ENCODE peak calls at places on chromosomes 12 and 14, in five cellular contexts. One of them, this sample, is unnamed.

GRCh38 chr12:54624316-54625279 is 10.1 kb downstream of the LACRT start:
- DNase-seq in PC-3: no peak
- DNase-seq in MM.1S: no peak
- DNase-seq in GM23248: no peak
- DNase-seq in SK-N-SH: no peak
- DNase-seq in this sample: no peak

GRCh38 chr12:28868414-28868813 is 280.7 kb upstream of the FAR2 start:
- DNase-seq in PC-3: no peak
- DNase-seq in GM23248: no peak
- DNase-seq in MM.1S: no peak
- DNase-seq in SK-N-SH: no peak
- DNase-seq in this sample: no peak

GRCh38 chr14:38721822-38722431 is 381.1 kb downstream of the SEC23A start:
- DNase-seq in SK-N-SH: peak; percentile 4
- DNase-seq in PC-3: peak; percentile 81
- DNase-seq in MM.1S: peak; percentile 27
- DNase-seq in GM23248: peak; percentile 68
- DNase-seq in this sample: peak; percentile 67

GRCh38 chr14:91694643-91695042 is 37.2 kb downstream of the CATSPERB start:
- DNase-seq in MM.1S: no peak
- DNase-seq in SK-N-SH: no peak
- DNase-seq in PC-3: no peak
- DNase-seq in GM23248: no peak
- DNase-seq in this sample: no peak

GRCh38 chr14:34234258-34234657 is 227.8 kb downstream of the SPTSSA start:
- DNase-seq in MM.1S: no peak
- DNase-seq in PC-3: no peak
- DNase-seq in SK-N-SH: no peak
- DNase-seq in GM23248: no peak
- DNase-seq in this sample: no peak

GRCh38 chr14:101060171-101060601 is 156.7 kb upstream of the RTL1 start:
- DNase-seq in GM23248: no peak
- DNase-seq in SK-N-SH: no peak
- DNase-seq in PC-3: no peak
- DNase-seq in MM.1S: no peak
- DNase-seq in this sample: no peak

GRCh38 chr12:92784795-92785562 is 82.2 kb downstream of the PLEKHG7 start:
- DNase-seq in MM.1S: peak; percentile 80
- DNase-seq in PC-3: peak; percentile 90
- DNase-seq in SK-N-SH: peak; percentile 38
- DNase-seq in GM23248: peak; percentile 79
- DNase-seq in this sample: peak; percentile 78

GRCh38 chr12:64595863-64596793 is 14.2 kb upstream of the RASSF3 start:
- DNase-seq in SK-N-SH: no peak
- DNase-seq in GM23248: no peak
- DNase-seq in MM.1S: no peak
- DNase-seq in PC-3: no peak
- DNase-seq in this sample: no peak

GRCh38 chr12:79886917-79887519 is 47.9 kb downstream of the PPP1R12A start:
- DNase-seq in PC-3: peak; percentile 84
- DNase-seq in MM.1S: peak; percentile 63
- DNase-seq in SK-N-SH: peak; percentile 6
- DNase-seq in GM23248: peak; percentile 71
- DNase-seq in this sample: peak; percentile 42

DNA sequence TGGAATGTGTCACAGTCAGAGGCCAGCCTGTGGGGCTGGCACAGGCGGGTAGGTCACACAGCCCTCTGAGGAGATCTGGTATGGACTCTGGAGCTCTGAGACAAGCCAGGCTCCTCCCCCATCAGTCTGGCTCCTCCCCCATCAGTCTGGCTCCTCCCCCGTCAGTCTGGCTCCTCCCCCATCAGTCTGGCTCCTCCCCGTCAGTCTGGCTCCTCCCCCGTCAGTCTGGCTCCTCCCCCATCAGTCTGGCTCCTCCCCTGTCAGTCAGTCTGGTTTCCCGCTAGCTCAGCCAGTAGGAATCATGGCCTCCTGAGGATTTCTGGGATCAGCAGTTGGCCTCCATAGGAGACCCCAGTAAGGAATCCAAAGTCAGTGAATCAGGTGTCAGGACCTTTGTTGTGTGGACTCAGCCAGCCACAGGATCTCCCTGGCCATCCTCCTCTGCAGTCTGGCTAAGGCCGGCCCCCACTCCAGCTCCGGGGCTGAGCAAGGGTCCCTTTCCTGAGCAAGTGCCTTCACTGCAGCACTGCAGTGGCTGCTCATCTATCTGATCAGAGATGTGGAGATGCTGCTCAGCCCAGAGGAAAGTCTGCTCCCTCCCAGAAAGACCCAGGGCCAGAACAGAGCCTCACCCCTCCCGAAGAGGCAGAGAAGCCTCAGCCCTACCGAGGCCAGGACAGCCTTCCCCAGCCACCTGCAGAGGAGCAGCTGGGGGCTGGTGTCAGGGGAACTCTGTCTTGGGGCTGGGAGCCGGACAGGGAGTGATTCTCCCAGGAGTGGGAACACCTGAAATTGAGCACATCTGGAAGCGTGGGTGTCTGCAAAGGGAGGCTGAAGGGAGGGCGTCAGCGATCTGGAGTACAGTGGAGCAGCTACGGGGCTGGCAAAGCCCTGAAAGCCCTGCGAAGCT is 35.7 kb downstream of the IQSEC3 start:
- DNase-seq in MM.1S: no peak
- DNase-seq in PC-3: no peak
- DNase-seq in SK-N-SH: peak; percentile 63
- DNase-seq in GM23248: peak; percentile 10
- DNase-seq in this sample: peak; percentile 45
- H3K9ac ChIP-seq in MM.1S: no peak overlapping the region
- H3K9ac ChIP-seq in PC-3: no peak overlapping the region
- H3K9ac ChIP-seq in SK-N-SH: no peak overlapping the region
- H3K9ac ChIP-seq in GM23248: no peak overlapping the region
- H3K9ac ChIP-seq in this sample: no peak overlapping the region

DNA sequence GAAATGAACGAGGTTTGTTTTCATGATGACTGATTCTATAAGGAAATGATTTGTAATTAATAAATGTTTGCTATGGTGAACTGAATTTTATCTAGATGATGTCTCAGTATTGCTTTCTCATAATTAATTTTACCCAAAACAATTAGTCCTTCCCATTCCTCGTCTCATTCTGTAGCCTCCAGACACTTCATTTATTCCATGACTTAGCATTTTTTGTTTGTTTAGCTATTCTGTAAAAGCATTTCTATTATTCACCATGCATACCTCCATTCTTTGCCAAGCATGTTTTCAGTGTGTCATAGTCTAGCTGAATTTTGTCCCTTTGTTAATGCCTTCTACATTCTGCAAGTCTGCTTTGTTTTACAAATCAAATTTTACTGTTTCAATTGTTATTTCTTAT is 137.4 kb upstream of the RPL10L start:
- DNase-seq in SK-N-SH: no peak
- DNase-seq in MM.1S: no peak
- DNase-seq in GM23248: no peak
- DNase-seq in PC-3: peak; percentile 13
- DNase-seq in this sample: no peak
- TF ChIP-seq EZH2phosphoT487 in SK-N-SH: no peak
- TF ChIP-seq EZH2phosphoT487 in MM.1S: no peak
- TF ChIP-seq EZH2phosphoT487 in GM23248: no peak
- TF ChIP-seq EZH2phosphoT487 in PC-3: no peak
- TF ChIP-seq EZH2phosphoT487 in this sample: no peak

DNA sequence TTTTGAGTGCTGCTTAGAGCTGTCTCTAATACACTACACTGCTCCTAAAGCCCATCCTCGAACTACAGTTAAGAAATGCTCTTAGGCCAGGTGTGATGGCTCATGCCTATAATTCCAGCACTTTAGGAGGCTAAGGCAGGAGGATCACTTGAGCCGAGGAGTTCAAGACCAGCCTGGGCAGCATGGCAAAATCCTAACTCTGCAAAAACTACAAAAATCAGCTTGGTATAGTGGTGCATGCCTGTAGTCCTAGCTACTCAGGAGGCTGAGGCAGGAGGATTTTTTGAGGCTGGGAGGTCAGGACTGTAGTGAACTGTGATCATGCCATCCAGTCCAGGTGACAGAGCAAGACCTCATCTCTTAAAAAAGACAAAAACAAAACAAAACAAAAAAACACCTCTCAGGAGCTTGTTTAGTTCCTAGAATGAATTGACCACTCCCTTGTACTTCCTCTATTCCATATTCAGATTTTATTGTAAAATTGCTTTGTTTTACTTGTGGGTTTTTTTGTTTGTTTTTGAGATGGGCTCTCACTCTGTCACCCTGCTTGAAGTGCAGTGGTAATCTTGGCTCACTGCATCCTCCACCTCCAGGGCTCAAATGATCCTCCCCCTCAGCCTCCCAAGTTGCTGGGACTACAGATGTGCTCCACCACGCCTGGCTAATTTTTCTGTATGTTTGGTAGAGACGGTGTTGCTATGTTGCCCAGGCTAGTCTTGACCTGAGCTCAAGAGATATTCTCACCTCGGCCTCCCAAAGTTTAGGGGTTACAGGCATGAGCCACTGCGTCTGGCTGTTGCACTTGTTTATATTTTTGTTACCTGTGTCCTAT is 13.6 kb downstream of the MDM2 start:
- DNase-seq in GM23248: no peak
- DNase-seq in SK-N-SH: no peak
- DNase-seq in PC-3: no peak
- DNase-seq in MM.1S: no peak
- DNase-seq in this sample: no peak
- H3F3A ChIP-seq in GM23248: peaks cover 82% of the 10 kb centered on the region
- H3F3A ChIP-seq in SK-N-SH: peaks cover 80% of the 10 kb centered on the region
- H3F3A ChIP-seq in PC-3: no peaks in the 10 kb centered on the region
- H3F3A ChIP-seq in MM.1S: peaks cover 80% of the 10 kb centered on the region
- H3F3A ChIP-seq in this sample: no peaks in the 10 kb centered on the region

DNA sequence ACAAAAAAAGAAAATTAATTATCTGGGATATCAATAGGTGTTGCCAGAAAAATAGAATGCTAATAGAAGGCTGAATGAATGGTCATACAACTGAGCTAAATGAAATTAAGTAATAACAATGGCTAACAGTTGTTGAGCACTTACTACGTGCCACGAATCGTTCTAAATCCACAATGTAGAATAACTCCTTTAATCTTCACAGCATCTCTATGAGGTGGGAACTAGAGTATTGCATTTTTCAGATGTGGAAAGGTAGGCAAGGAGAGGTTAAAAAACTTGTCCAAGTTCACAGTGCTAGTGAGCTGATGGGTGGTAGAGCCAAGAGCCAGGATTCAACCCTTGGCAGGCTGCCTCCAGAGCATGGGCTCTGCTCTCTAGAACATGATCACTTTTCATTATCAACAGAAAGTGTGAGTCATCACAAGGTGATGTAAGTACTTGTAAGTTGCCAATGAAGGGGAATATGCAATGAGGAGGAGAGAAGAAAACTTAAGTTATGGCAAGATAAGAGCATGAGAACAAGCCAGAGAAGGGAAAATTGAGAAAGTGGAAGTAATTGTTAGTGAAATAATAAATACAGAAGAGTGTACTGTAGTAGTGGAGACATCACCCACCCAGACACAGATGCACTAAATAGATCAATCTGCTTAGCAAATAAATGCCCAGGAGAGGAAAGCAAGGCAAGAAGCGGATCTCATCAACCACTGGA is 122.1 kb downstream of the PRKD1 start:
- DNase-seq in PC-3: peak; percentile 52
- DNase-seq in GM23248: peak; percentile 87
- DNase-seq in SK-N-SH: no peak
- DNase-seq in MM.1S: no peak
- DNase-seq in this sample: no peak
- H3K9ac ChIP-seq in PC-3: no peak overlapping the region
- H3K9ac ChIP-seq in GM23248: no peak overlapping the region
- H3K9ac ChIP-seq in SK-N-SH: no peak overlapping the region
- H3K9ac ChIP-seq in MM.1S: no peak overlapping the region
- H3K9ac ChIP-seq in this sample: no peak overlapping the region

GRCh38 chr12:94640134-94640928 is 10.0 kb downstream of the TMCC3 start:
- DNase-seq in MM.1S: peak; percentile 91
- DNase-seq in PC-3: peak; percentile 39
- DNase-seq in GM23248: peak; percentile 34
- DNase-seq in SK-N-SH: no peak
- DNase-seq in this sample: no peak
- TF ChIP-seq EZH2phosphoT487 in MM.1S: no peak
- TF ChIP-seq EZH2phosphoT487 in PC-3: no peak
- TF ChIP-seq EZH2phosphoT487 in GM23248: no peak
- TF ChIP-seq EZH2phosphoT487 in SK-N-SH: no peak
- TF ChIP-seq EZH2phosphoT487 in this sample: no peak

This sample was measured in neural progenitor cell.